ENCODE peak calls at places on chromosome 9, in ten cellular contexts. L, C, V, G, U, Q, Z, O, F and P are unnamed samples.

GRCh38 chr9:95565982-95566381 is 49.2 kb upstream of the PTCH1 start:
- DNase-seq in L (no peak), C (no peak), V (no peak), G (no peak), U (no peak), Q (no peak), Z (no peak), O (no peak), F (no peak), P (no peak)

GRCh38 chr9:98482248-98482647 is 226.5 kb downstream of the GABBR2 start:
- DNase-seq in L (no peak), C (no peak), V (peak), G (no peak), U (no peak), Q (no peak), Z (no peak), O (no peak), F (no peak), P (no peak)

GRCh38 chr9:131169567-131169966 is 44.2 kb downstream of the NUP214 start:
- DNase-seq in L (no peak), C (no peak), V (no peak), G (no peak), U (no peak), Q (no peak), Z (no peak), O (no peak), F (peak), P (no peak)

GRCh38 chr9:98808411-98808815 is 943 bp downstream of the GALNT12 start:
- DNase-seq in L (no peak), C (no peak), V (no peak), G (no peak), U (peak), Q (no peak), Z (no peak), O (no peak), F (no peak), P (no peak)

GRCh38 chr9:112326194-112326593 is 7.2 kb downstream of the PTBP3 start:
- DNase-seq in L (no peak), C (no peak), V (no peak), G (no peak), U (no peak), Q (no peak), Z (no peak), O (peak), F (no peak), P (no peak)

GRCh38 chr9:3200331-3200774 is 325.4 kb downstream of the RFX3 start:
- DNase-seq in L (peak), C (no peak), V (no peak), G (no peak), U (no peak), Q (no peak), Z (peak), O (no peak), F (no peak), P (no peak)

GRCh38 chr9:76453785-76454184 is 5.2 kb upstream of the GCNT1 start:
- DNase-seq in L (peak), C (no peak), V (peak), G (no peak), U (no peak), Q (no peak), Z (peak), O (no peak), F (no peak), P (no peak)

GRCh38 chr9:82436480-82436879 is 447.9 kb downstream of the SPATA31D1 start:
- DNase-seq in L (no peak), C (no peak), V (no peak), G (no peak), U (no peak), Q (no peak), Z (peak), O (no peak), F (no peak), P (no peak)

GRCh38 chr9:120571443-120572257 is 8.3 kb downstream of the CDK5RAP2 start:
- DNase-seq in L (peak), C (no peak), V (peak), G (no peak), U (no peak), Q (no peak), Z (no peak), O (no peak), F (no peak), P (no peak)

GRCh38 chr9:128027166-128027539 is 40.0 kb downstream of the NAIF1 start:
- DNase-seq in L (peak), C (no peak), V (peak), G (no peak), U (no peak), Q (no peak), Z (no peak), O (no peak), F (no peak), P (no peak)

GRCh38 chr9:76667521-76667957 is 96.7 kb upstream of the PCA3 start:
- DNase-seq in L (peak), C (no peak), V (peak), G (no peak), U (no peak), Q (no peak), Z (peak), O (no peak), F (no peak), P (no peak)

GRCh38 chr9:22214497-22215031 is 205.5 kb upstream of the CDKN2B start:
- DNase-seq in L (peak), C (no peak), V (no peak), G (no peak), U (no peak), Q (no peak), Z (peak), O (no peak), F (no peak), P (no peak)

DNA sequence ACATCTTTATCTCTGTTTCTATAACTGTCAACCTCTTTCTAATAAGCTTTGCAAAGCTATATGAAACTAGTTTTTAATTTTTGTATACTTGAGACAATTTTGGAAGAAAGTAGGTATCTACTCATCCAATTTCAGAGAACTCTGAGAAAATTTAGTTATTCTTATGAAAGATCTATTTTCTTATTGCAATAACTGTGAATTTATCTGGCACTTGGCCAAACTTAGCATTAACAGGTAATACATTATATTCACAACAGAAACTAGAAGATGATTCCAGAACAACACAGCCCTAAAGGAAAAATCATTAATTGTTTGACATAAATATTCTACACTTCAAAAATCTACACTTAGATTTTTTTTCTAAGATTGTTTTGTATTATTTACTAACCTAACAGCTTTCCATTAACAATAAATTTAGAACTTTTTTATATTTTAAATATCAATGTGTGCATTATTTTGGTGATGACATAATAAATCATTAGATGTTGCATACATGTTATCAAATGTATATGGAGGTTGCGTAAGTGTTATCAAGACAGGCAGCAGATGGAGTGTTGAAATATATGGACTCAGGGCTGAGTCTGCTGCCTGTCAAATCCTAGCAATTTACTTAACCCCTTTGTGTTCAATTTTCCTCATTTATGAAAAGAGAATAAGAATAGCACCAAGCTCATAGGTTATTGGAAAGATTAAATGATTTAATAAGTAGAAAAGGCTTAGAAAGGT is 141.8 kb downstream of the MUSK start:
- DNase-seq in L (no peak), C (no peak), V (no peak), G (no peak), U (no peak), Q (no peak), Z (no peak), O (no peak), F (no peak), P (no peak)
- TF ChIP-seq CTCF in L (no peak), C (no peak), V (no peak), G (no peak), U (no peak), Q (no peak), Z (no peak), O (no peak), F (no peak), P (no peak)

GRCh38 chr9:114382951-114383865 is 4.6 kb downstream of the AKNA start:
- DNase-seq in L (no peak), C (no peak), V (peak), G (no peak), U (peak), Q (no peak), Z (no peak), O (peak), F (no peak), P (no peak)
- TF ChIP-seq CTCF in L (peak), C (no peak), V (peak), G (no peak), U (no peak), Q (no peak), Z (no peak), O (peak), F (no peak), P (peak)

DNA sequence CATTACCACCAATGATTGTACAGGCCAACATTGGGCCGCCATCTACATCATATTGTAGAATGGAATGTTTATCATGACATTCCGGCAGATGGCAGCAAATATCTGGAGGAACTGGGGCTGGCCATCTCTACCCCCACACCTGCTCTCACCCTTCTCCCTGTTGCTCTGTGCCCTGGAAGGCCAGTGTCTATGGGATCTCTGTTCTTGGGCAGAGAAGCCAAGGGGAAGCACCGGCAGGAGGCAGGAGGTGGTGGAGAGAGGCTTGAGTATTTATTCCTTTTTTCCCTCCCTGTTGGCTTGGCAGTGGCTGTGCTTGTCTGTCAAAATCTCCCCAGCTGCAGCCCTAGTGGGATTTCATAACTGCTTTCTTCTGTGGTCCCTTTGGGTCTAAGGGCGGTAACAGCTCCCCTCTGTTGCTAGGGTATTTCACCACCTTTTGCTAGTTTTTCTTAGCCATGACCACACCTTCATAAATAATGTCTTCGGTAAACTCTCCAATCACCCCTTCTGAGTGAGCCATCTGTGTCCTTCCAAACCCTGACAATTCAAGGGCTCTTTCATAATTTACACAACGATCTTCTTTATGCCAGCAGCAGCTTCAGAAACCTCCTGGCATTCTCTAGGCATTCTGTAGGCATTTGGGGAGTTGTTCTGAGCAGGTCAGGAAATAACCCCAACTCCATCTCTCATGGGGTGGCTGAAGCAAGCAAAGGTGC is 225.8 kb downstream of the MELK start:
- DNase-seq in L (no peak), C (peak), V (no peak), G (no peak), U (no peak), Q (no peak), Z (no peak), O (peak), F (no peak), P (no peak)
- TF ChIP-seq CTCF in L (peak), C (no peak), V (no peak), G (peak), U (no peak), Q (no peak), Z (peak), O (peak), F (peak), P (no peak)

DNA sequence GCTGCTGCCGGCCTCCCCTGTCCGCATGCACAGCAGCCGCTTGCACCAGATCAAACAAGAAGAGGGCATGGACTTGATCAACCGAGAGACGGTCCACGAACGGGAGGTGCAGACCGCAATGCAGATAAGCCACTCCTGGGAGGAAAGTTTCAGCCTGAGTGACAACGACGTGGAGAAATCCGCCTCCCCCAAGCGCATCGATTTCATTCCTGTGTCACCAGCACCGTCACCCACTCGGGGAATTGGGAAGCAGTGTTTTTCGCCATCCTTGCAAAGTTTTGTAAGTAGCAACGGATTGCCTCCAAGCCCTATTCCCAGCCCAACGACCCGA is 75.3 kb downstream of the PIP5K1B start:
- DNase-seq in L (no peak), C (no peak), V (no peak), G (no peak), U (no peak), Q (no peak), Z (no peak), O (no peak), F (no peak), P (no peak)
- TF ChIP-seq CTCF in L (no peak), C (no peak), V (no peak), G (peak), U (no peak), Q (no peak), Z (no peak), O (no peak), F (no peak), P (no peak)

DNA sequence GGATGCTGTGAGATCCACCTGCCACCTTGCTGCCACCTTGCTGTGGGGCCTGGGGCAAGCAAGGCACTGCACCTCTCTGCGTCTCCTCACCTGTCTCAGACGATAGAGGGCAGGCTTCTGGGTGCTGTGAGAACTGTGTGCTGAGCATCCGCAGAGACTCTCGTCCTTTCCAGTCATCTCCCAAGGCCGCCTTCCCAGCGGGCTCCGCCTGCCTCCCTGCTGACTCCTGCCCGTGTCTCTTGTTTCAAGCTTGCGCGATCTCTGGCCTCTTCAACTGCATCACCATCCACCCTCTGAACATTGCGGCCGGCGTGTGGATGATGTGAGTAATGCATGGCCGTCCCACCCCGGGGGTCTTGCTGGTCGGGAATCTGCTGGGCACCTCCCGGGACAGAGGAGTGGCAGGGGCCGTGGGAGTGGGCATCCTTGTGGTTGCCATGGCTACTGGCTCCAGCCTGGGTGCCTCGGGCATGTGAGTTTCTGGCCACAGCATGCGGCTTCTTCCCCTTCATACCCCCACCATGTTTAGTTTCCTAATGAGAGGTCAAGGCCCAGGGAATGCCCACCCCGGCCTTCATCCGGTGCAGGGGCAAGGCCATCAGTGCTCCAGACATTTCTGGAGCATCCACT is 3.6 kb downstream of the CACFD1 start:
- DNase-seq in L (no peak), C (no peak), V (no peak), G (no peak), U (no peak), Q (no peak), Z (no peak), O (peak), F (peak), P (no peak)
- TF ChIP-seq CTCF in L (peak), C (no peak), V (no peak), G (peak), U (peak), Q (no peak), Z (no peak), O (peak), F (peak), P (no peak)

GRCh38 chr9:5628183-5628529 is 751 bp upstream of the RIC1 start:
- DNase-seq in L (no peak), C (no peak), V (no peak), G (no peak), U (no peak), Q (no peak), Z (no peak), O (no peak), F (peak), P (no peak)

GRCh38 chr9:5626727-5627634 is 1.9 kb upstream of the RIC1 start:
- DNase-seq in L (peak), C (no peak), V (peak), G (no peak), U (no peak), Q (no peak), Z (peak), O (no peak), F (peak), P (no peak)

GRCh38 chr9:5630038-5630507 is 1.2 kb downstream of the RIC1 start:
- DNase-seq in L (peak), C (no peak), V (peak), G (no peak), U (no peak), Q (no peak), Z (peak), O (no peak), F (peak), P (no peak)

GRCh38 chr9:5629312-5630037 is 568 bp downstream of the RIC1 start:
- DNase-seq in L (peak), C (peak), V (peak), G (peak), U (peak), Q (peak), Z (peak), O (peak), F (peak), P (peak)

GRCh38 chr9:5628530-5629311 is at the start of gene RIC1:
- DNase-seq in L (peak), C (peak), V (peak), G (peak), U (peak), Q (peak), Z (peak), O (peak), F (peak), P (peak)
- TF ChIP-seq CTCF in L (no peak), C (no peak), V (no peak), G (no peak), U (no peak), Q (no peak), Z (no peak), O (no peak), F (no peak), P (no peak)

GRCh38 chr9:113511047-113511521 is 47.6 kb downstream of the RGS3 start:
- DNase-seq in L (no peak), C (no peak), V (no peak), G (no peak), U (no peak), Q (no peak), Z (no peak), O (no peak), F (no peak), P (no peak)

GRCh38 chr9:113509463-113509862 is 45.9 kb downstream of the RGS3 start:
- DNase-seq in L (peak), C (no peak), V (peak), G (no peak), U (no peak), Q (no peak), Z (no peak), O (no peak), F (no peak), P (no peak)

GRCh38 chr9:113505963-113506624 is 42.6 kb downstream of the RGS3 start:
- DNase-seq in L (no peak), C (no peak), V (no peak), G (peak), U (no peak), Q (no peak), Z (no peak), O (peak), F (no peak), P (no peak)

GRCh38 chr9:113507256-113507655 is 43.7 kb downstream of the RGS3 start:
- DNase-seq in L (no peak), C (no peak), V (no peak), G (no peak), U (no peak), Q (no peak), Z (no peak), O (no peak), F (no peak), P (no peak)

GRCh38 chr9:113508111-113508749 is 44.7 kb downstream of the RGS3 start:
- DNase-seq in L (peak), C (no peak), V (peak), G (no peak), U (no peak), Q (no peak), Z (no peak), O (no peak), F (no peak), P (no peak)
- TF ChIP-seq CTCF in L (peak), C (peak), V (peak), G (peak), U (peak), Q (no peak), Z (no peak), O (peak), F (no peak), P (no peak)

GRCh38 chr9:88980732-88981336 is 10.4 kb upstream of the S1PR3 start:
- DNase-seq in L (no peak), C (no peak), V (peak), G (no peak), U (no peak), Q (no peak), Z (no peak), O (no peak), F (no peak), P (no peak)
- TF ChIP-seq CTCF in L (no peak), C (no peak), V (no peak), G (no peak), U (no peak), Q (no peak), Z (no peak), O (no peak), F (no peak), P (no peak)